ENCODE peak calls at places on chromosomes 12 and 14, in nine cellular contexts. H, D, X, O, T, Z, S, Q and U are unnamed samples.

GRCh38 chr14:38255673-38256357 is at the start of gene CLEC14A:
- DNase-seq in H (no peak), D (peak; percentile 47), X (peak; percentile 35), O (no peak), T (peak; percentile 7), Z (no peak), S (no peak), Q (no peak), U (no peak)

GRCh38 chr14:92540472-92541048 is 27.0 kb downstream of the RIN3 start:
- DNase-seq in H (peak; percentile 97), D (no peak), X (peak; percentile 100), O (peak; percentile 99), T (no peak), Z (peak; percentile 43), S (no peak), Q (no peak), U (no peak)

GRCh38 chr12:100371146-100371545 is 14.3 kb downstream of the SLC17A8 start:
- DNase-seq in H (no peak), D (no peak), X (no peak), O (no peak), T (no peak), Z (no peak), S (no peak), Q (no peak), U (no peak)

GRCh38 chr12:95582230-95583058 is 31.2 kb upstream of the USP44 start:
- DNase-seq in H (peak; percentile 47), D (no peak), X (peak; percentile 29), O (no peak), T (no peak), Z (no peak), S (peak; percentile 19), Q (no peak), U (no peak)

GRCh38 chr14:90839024-90839888 is 23.0 kb upstream of the TTC7B start:
- DNase-seq in H (peak; percentile 7), D (no peak), X (peak; percentile 33), O (peak; percentile 35), T (no peak), Z (no peak), S (no peak), Q (no peak), U (no peak)

GRCh38 chr14:87199371-87199770 is 793.6 kb downstream of the GALC start:
- DNase-seq in H (no peak), D (no peak), X (no peak), O (no peak), T (no peak), Z (no peak), S (no peak), Q (no peak), U (no peak)

GRCh38 chr14:36363704-36364103 is 43.3 kb upstream of the MBIP start:
- DNase-seq in H (no peak), D (no peak), X (no peak), O (no peak), T (no peak), Z (no peak), S (no peak), Q (no peak), U (no peak)

GRCh38 chr14:100371773-100372172 is 48.6 kb downstream of the SLC25A47 start:
- DNase-seq in H (no peak), D (no peak), X (no peak), O (no peak), T (no peak), Z (no peak), S (no peak), Q (no peak), U (no peak)

GRCh38 chr14:34180428-34180827 is 229.6 kb upstream of the EGLN3 start:
- DNase-seq in H (no peak), D (no peak), X (no peak), O (no peak), T (no peak), Z (no peak), S (no peak), Q (no peak), U (no peak)

GRCh38 chr12:30692470-30692869 is 3.2 kb downstream of the IPO8 start:
- DNase-seq in H (no peak), D (no peak), X (peak; percentile 30), O (no peak), T (no peak), Z (no peak), S (no peak), Q (no peak), U (no peak)

GRCh38 chr14:78978896-78979295 is 808.7 kb downstream of the NRXN3 start:
- DNase-seq in H (no peak), D (no peak), X (no peak), O (no peak), T (no peak), Z (no peak), S (no peak), Q (no peak), U (no peak)

GRCh38 chr12:127393896-127394295 is 873.1 kb upstream of the TMEM132C start:
- DNase-seq in H (peak; percentile 87), D (no peak), X (peak; percentile 91), O (peak; percentile 19), T (no peak), Z (no peak), S (no peak), Q (no peak), U (no peak)

GRCh38 chr12:29309320-29309902 is 71.6 kb downstream of the ERGIC2 start:
- DNase-seq in H (peak; percentile 17), D (no peak), X (peak; percentile 28), O (no peak), T (no peak), Z (no peak), S (peak; percentile 16), Q (no peak), U (no peak)

GRCh38 chr14:94080606-94081385 is at the start of the genes DDX24 and IFI27L1:
- DNase-seq in H (peak; percentile 93), D (peak; percentile 94), X (peak; percentile 92), O (peak; percentile 85), T (peak; percentile 98), Z (peak; percentile 96), S (peak; percentile 96), Q (peak; percentile 96), U (peak; percentile 94)

GRCh38 chr14:94787092-94787491 is 17.2 kb upstream of the GSC start:
- DNase-seq in H (no peak), D (no peak), X (no peak), O (no peak), T (no peak), Z (no peak), S (no peak), Q (no peak), U (no peak)

GRCh38 chr14:60349663-60350365 is 100.8 kb downstream of the PPM1A start:
- DNase-seq in H (peak; percentile 37), D (peak; percentile 30), X (peak; percentile 34), O (peak; percentile 29), T (peak; percentile 54), Z (no peak), S (peak; percentile 83), Q (peak; percentile 33), U (no peak)

GRCh38 chr12:93990832-93991748 is 157.3 kb upstream of the PLXNC1 start:
- DNase-seq in H (peak; percentile 55), D (peak; percentile 21), X (peak; percentile 64), O (no peak), T (no peak), Z (no peak), S (no peak), Q (peak; percentile 36), U (no peak)

GRCh38 chr12:122096591-122097149 is 18.1 kb downstream of the MLXIP start:
- DNase-seq in H (no peak), D (no peak), X (peak; percentile 82), O (no peak), T (no peak), Z (no peak), S (no peak), Q (no peak), U (no peak)

GRCh38 chr12:99287136-99287535 is 360.4 kb upstream of the GARIN6 start:
- DNase-seq in H (no peak), D (no peak), X (no peak), O (no peak), T (no peak), Z (no peak), S (no peak), Q (no peak), U (no peak)

GRCh38 chr14:94517248-94517640 is 8.0 kb upstream of the SERPINA12 start:
- DNase-seq in H (no peak), D (no peak), X (no peak), O (no peak), T (no peak), Z (no peak), S (no peak), Q (no peak), U (no peak)

GRCh38 chr14:88933203-88933602 is 108.8 kb downstream of the TTC8 start:
- DNase-seq in H (no peak), D (no peak), X (peak; percentile 7), O (peak; percentile 8), T (no peak), Z (no peak), S (no peak), Q (no peak), U (no peak)

GRCh38 chr14:88935083-88935482 is 110.6 kb downstream of the TTC8 start:
- DNase-seq in H (no peak), D (no peak), X (no peak), O (no peak), T (no peak), Z (no peak), S (no peak), Q (no peak), U (no peak)

GRCh38 chr14:88934231-88934898 is 109.9 kb downstream of the TTC8 start:
- DNase-seq in H (peak; percentile 25), D (no peak), X (peak; percentile 61), O (no peak), T (no peak), Z (no peak), S (no peak), Q (no peak), U (no peak)

GRCh38 chr14:88929656-88930436 is 105.4 kb downstream of the TTC8 start:
- DNase-seq in H (no peak), D (no peak), X (no peak), O (no peak), T (no peak), Z (no peak), S (no peak), Q (no peak), U (no peak)
- TF ChIP-seq CTCF in H (peak; percentile 55), D (no peak), X (peak; percentile 16), O (no peak), T (no peak), Z (no peak), S (no peak), Q (peak; percentile 26), U (no peak)

GRCh38 chr12:69108024-69108423 is 131.3 kb upstream of the CPSF6 start:
- DNase-seq in H (no peak), D (peak; percentile 11), X (peak; percentile 47), O (no peak), T (no peak), Z (no peak), S (no peak), Q (no peak), U (no peak)
- TF ChIP-seq CTCF in H (no peak), D (peak; percentile 22), X (no peak), O (no peak), T (no peak), Z (no peak), S (no peak), Q (no peak), U (no peak)

GRCh38 chr12:402127-402456 is 648 bp downstream of the CCDC77 start:
- DNase-seq in H (peak; percentile 29), D (peak; percentile 18), X (peak; percentile 26), O (no peak), T (no peak), Z (no peak), S (peak; percentile 57), Q (peak; percentile 42), U (no peak)
- TF ChIP-seq CTCF in H (no peak), D (no peak), X (peak; percentile 50), O (peak; percentile 41), T (no peak), Z (no peak), S (peak; percentile 73), Q (peak; percentile 41), U (no peak)

GRCh38 chr12:12611512-12612306 is at the start of gene CREBL2:
- DNase-seq in H (peak; percentile 91), D (peak; percentile 82), X (peak; percentile 96), O (peak; percentile 90), T (peak; percentile 88), Z (peak; percentile 85), S (peak; percentile 72), Q (peak; percentile 94), U (peak; percentile 75)
- TF ChIP-seq CTCF in H (no peak), D (no peak), X (no peak), O (no peak), T (no peak), Z (no peak), S (no peak), Q (peak; percentile 4), U (no peak)